ENCODE peak calls at places on chromosomes 7 and 10, in nine cellular contexts. H is GM23248, S is hepatocyte, D is neural progenitor cell, F is MM.1S, R is GM23338, C is SK-N-SH, N is HCT116, U is PC-3. V is an unnamed sample.

GRCh38 chr10:74810087-74810486 is 16.3 kb upstream of the KAT6B start:
- DNase-seq in H (no peak), S (no peak), D (no peak), F (no peak), R (no peak), C (no peak), N (no peak), U (peak), V (no peak)

GRCh38 chr7:105782391-105783063 is 93.9 kb downstream of the ATXN7L1 start:
- DNase-seq in H (peak), S (no peak), D (no peak), F (no peak), R (no peak), C (no peak), N (no peak), U (peak), V (no peak)

GRCh38 chr7:2853147-2853546 is 9.0 kb upstream of the GNA12 start:
- DNase-seq in H (peak), S (no peak), D (no peak), F (no peak), R (no peak), C (no peak), N (no peak), U (no peak), V (no peak)

GRCh38 chr7:92810242-92810611 is 26.1 kb downstream of the CDK6 start:
- DNase-seq in H (no peak), S (no peak), D (no peak), F (peak), R (no peak), C (no peak), N (no peak), U (no peak), V (peak)

GRCh38 chr7:39733881-39734571 is 110.7 kb downstream of the RALA start:
- DNase-seq in H (peak), S (peak), D (peak), F (no peak), R (peak), C (no peak), N (no peak), U (peak), V (peak)

GRCh38 chr10:30062090-30062489 is 2.7 kb upstream of the JCAD start:
- DNase-seq in H (peak), S (no peak), D (no peak), F (no peak), R (no peak), C (no peak), N (no peak), U (no peak), V (no peak)

GRCh38 chr7:43481905-43482678 is 100.8 kb upstream of the STK17A start:
- DNase-seq in H (peak), S (no peak), D (no peak), F (no peak), R (no peak), C (no peak), N (no peak), U (peak), V (no peak)

GRCh38 chr7:138603549-138604324 is 97.4 kb downstream of the SVOPL start:
- DNase-seq in H (no peak), S (no peak), D (no peak), F (no peak), R (no peak), C (no peak), N (no peak), U (no peak), V (no peak)

GRCh38 chr7:151015967-151016366 is 8.3 kb downstream of the ATG9B start:
- DNase-seq in H (no peak), S (no peak), D (no peak), F (no peak), R (no peak), C (no peak), N (no peak), U (no peak), V (no peak)

GRCh38 chr10:122122493-122122892 is 133.5 kb downstream of the TACC2 start:
- DNase-seq in H (no peak), S (no peak), D (no peak), F (no peak), R (no peak), C (no peak), N (no peak), U (no peak), V (no peak)

GRCh38 chr10:35382096-35382495 is 45.8 kb downstream of the CCNY start:
- DNase-seq in H (no peak), S (no peak), D (no peak), F (no peak), R (no peak), C (no peak), N (no peak), U (no peak), V (no peak)

GRCh38 chr7:92155108-92155755 is 21.0 kb upstream of the CYP51A1 start:
- DNase-seq in H (peak), S (no peak), D (no peak), F (no peak), R (no peak), C (no peak), N (no peak), U (no peak), V (no peak)

GRCh38 chr10:100209303-100209702 is 20.1 kb downstream of the CHUK start:
- DNase-seq in H (peak), S (no peak), D (no peak), F (no peak), R (peak), C (no peak), N (no peak), U (no peak), V (no peak)

GRCh38 chr10:3225589-3225988 is 53.0 kb upstream of the PITRM1 start:
- DNase-seq in H (peak), S (no peak), D (no peak), F (no peak), R (no peak), C (no peak), N (no peak), U (peak), V (no peak)

GRCh38 chr10:132164801-132165278 is 21.9 kb upstream of the DPYSL4 start:
- DNase-seq in H (no peak), S (peak), D (peak), F (no peak), R (peak), C (no peak), N (no peak), U (no peak), V (no peak)
- TF ChIP-seq EZH2phosphoT487 in H (no peak), S (no peak), D (no peak), F (no peak), R (no peak), C (no peak), N (no peak), U (no peak), V (no peak)

GRCh38 chr10:97734021-97734420 is 2.9 kb upstream of the ZFYVE27 start:
- DNase-seq in H (no peak), S (no peak), D (no peak), F (no peak), R (no peak), C (no peak), N (no peak), U (no peak), V (no peak)
- H3K4me2 ChIP-seq in H (no peak), S (no peak), D (no peak), F (no peak), R (no peak), C (no peak), N (no peak), U (no peak), V (no peak)

GRCh38 chr7:95397381-95397780 is 1.2 kb upstream of the PON3 start:
- DNase-seq in H (no peak), S (no peak), D (no peak), F (no peak), R (no peak), C (no peak), N (no peak), U (no peak), V (no peak)
- H3K4me3 ChIP-seq in H (no peak), S (no peak), D (no peak), F (no peak), R (peak), C (no peak), N (no peak), U (no peak), V (no peak)

DNA sequence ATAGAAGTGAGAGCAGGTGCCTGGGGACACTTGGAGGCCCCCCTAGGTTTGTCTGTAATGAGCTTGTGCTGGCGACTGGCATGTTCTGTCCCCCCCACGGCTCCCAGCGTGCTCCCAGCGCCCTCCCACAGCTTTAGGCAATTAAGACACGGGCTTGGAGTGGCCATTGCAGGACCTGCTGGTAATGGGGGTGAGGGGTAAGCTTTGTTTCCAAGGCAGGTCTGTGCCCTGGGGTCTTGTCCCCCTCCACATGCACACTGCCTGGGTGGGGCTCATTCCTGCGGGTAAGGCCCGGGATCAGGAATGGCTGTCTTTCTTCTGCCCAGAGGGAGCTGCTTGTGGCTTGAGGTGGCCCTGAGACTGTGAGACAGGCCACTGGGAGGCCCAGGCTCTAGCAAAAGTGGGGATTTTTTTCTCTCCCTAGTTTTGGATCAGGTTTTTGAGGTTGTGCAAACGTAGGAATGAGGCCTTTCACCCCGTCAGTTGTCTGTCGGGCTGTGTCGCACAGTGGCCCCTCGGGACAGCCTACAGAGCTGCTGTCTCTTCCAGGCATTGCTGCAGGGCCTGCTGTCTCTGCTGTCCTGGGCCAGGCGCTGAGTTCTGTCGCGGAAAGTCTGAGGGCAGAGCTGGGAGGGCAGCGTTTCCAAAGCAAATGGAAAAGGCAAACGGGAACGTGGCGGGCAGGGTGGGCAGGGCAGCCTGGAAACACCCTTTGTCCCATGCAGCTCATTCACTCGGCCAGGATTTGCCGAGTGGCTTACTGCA is 107.4 kb downstream of the LHPP start:
- DNase-seq in H (no peak), S (no peak), D (peak), F (no peak), R (no peak), C (no peak), N (no peak), U (no peak), V (no peak)
- TF ChIP-seq EZH2phosphoT487 in H (no peak), S (no peak), D (no peak), F (no peak), R (no peak), C (no peak), N (no peak), U (no peak), V (no peak)

V was measured in OCI-LY7.